ENCODE peak calls at places on chromosome 9, in ten cellular contexts. E is esophagus squamous epithelium, S is fibroblast of lung, F is tibial nerve, Q is A673, Y is pancreas, T is left ventricle myocardium inferior, W is PC-3, G is cardiac muscle cell, J is NT2/D1. V is an unnamed sample. For H3K4me1, the result is how much of the 10 kb centered on the place peaks cover.

GRCh38 chr9:136368190-136368589 is 4.6 kb upstream of the DNLZ start:
- DNase-seq in G (no peak), Q (no peak), T (no peak), W (no peak), E (no peak), F (no peak), S (no peak), Y (peak), J (no peak), V (no peak)

GRCh38 chr9:100216178-100216787 is 117.2 kb downstream of the INVS start:
- DNase-seq in T (no peak), S (peak), J (peak), F (no peak), Q (peak), E (no peak), G (peak), W (peak), Y (peak), V (peak)

GRCh38 chr9:111948958-111949357 is 52.3 kb downstream of the UGCG start:
- DNase-seq in W (no peak), J (no peak), G (peak), Y (no peak), E (no peak), F (no peak), T (no peak), Q (no peak), S (no peak), V (no peak)

GRCh38 chr9:125646222-125647100 is 60.5 kb downstream of the MAPKAP1 start:
- DNase-seq in T (no peak), J (no peak), S (no peak), F (no peak), G (no peak), Q (no peak), W (no peak), Y (no peak), E (no peak), V (no peak)

GRCh38 chr9:91419222-91420191 is 4.1 kb downstream of the NFIL3 start:
- DNase-seq in Q (peak), E (no peak), W (peak), G (no peak), F (no peak), T (no peak), J (no peak), Y (no peak), S (peak), V (no peak)

GRCh38 chr9:76415731-76416130 is 21.5 kb upstream of the RFK start:
- DNase-seq in J (no peak), F (no peak), Q (no peak), Y (no peak), G (no peak), E (no peak), W (no peak), S (peak), T (no peak), V (no peak)

GRCh38 chr9:95516221-95516735 is 493 bp downstream of the PTCH1 start:
- DNase-seq in E (no peak), T (no peak), W (no peak), G (peak), J (no peak), S (no peak), F (no peak), Q (no peak), Y (no peak), V (no peak)

GRCh38 chr9:9003184-9003583 is 1203.6 kb upstream of the DMAC1 start:
- DNase-seq in Y (no peak), G (peak), W (no peak), F (no peak), E (no peak), J (peak), Q (no peak), S (peak), T (no peak), V (peak)

GRCh38 chr9:76162751-76163500 is 231.3 kb downstream of the RFK start:
- DNase-seq in Q (no peak), Y (no peak), F (no peak), E (no peak), J (no peak), S (peak), W (no peak), T (no peak), G (peak), V (no peak)

DNA sequence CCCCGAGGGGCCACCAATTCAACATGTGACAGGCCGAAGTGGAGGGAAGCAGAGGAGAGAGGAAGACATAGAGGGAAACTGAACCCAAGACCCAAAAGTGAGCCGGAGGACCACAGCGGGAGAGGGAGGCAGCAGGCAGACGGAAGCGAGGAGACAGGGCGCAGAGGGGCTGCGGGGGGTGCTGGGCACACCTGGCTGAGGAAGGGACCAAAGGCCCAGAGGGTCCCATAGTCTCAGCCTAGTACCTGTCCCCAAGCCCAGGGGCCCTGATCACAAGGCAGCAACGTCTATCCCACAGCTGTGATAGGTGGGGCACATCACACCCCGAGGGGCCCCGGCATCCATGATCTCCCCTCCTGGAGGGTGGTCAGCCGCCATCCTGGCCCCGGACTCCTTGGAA is 7.1 kb upstream of the RALGDS start:
- DNase-seq in T (no peak), S (no peak), Q (no peak), F (no peak), E (no peak), W (no peak), J (no peak), Y (peak), G (no peak), V (no peak)
- H3K4me1 ChIP-seq in T (half or more), S (under half), Q (under half), F (under half), E (half or more), W (under half), J (under half), Y (under half), G (under half), V (under half)

GRCh38 chr9:34988218-34989055 is 1.1 kb upstream of the DNAJB5 start:
- DNase-seq in J (no peak), F (no peak), G (no peak), S (peak), T (peak), Y (peak), W (no peak), E (no peak), Q (peak), V (no peak)
- H3K4me1 ChIP-seq in J (under half), F (under half), G (under half), S (under half), T (under half), Y (under half), W (under half), E (under half), Q (half or more), V (under half)

DNA sequence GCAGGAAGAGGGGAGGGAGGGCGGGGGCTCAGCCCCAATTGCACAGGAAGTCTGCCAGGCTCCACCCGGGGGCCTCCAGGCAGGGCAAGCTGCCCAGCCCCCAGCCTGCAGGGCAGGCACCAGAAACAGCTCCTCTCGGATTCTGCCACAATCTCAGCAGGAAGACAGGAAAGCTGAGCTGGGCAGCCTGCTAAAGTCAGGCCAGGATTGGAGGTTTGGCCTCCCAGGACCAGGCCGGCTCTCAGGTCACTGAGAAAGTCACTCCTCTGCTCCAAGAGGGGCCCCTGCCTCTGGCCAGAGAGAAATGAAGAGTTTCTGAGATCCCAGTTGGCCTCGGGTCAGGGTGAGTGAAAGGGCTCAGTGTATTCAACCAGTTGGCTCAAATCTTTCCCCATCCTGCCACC is 54.6 kb upstream of the STXBP1 start:
- DNase-seq in S (peak), Q (peak), Y (no peak), F (no peak), T (no peak), W (peak), E (no peak), J (no peak), G (peak), V (no peak)
- H3K4me1 ChIP-seq in S (half or more), Q (half or more), Y (half or more), F (under half), T (half or more), W (half or more), E (half or more), J (under half), G (under half), V (under half)

GRCh38 chr9:128689820-128690683 is 1.0 kb downstream of the SET start:
- DNase-seq in S (peak), T (no peak), Y (peak), G (peak), W (no peak), J (no peak), E (no peak), F (no peak), Q (peak), V (peak)
- H3K4me1 ChIP-seq in S (under half), T (under half), Y (under half), G (under half), W (under half), J (under half), E (under half), F (under half), Q (under half), V (under half)

DNA sequence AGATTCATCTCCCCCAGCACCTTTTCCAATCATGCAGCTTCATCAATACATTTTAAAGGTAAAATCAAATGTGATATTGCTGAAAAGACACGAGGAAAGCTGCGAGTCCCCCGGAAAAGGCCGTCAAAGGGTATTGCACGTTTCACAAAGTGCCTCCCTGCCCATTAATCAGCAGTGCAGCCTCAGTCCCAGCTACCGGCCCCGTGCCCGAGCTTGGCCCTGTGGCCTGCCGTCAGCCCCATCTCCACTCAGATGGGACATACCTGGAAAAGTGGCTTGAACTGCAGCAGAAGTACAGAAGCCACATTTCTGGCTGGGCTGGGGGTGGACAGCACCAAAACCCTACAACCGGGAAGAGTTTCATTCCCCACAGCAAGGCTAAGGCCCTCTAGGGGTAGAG is 39.9 kb upstream of the EQTN start:
- DNase-seq in E (no peak), Q (no peak), J (no peak), S (no peak), F (no peak), Y (no peak), W (no peak), T (no peak), G (no peak), V (no peak)
- H3K4me1 ChIP-seq in E (under half), Q (under half), J (under half), S (under half), F (under half), Y (under half), W (under half), T (under half), G (under half), V (under half)

GRCh38 chr9:72945391-72945790 is 7.5 kb downstream of the ALDH1A1 start:
- DNase-seq in T (no peak), F (no peak), S (no peak), W (no peak), E (no peak), Y (no peak), Q (no peak), J (no peak), G (no peak), V (no peak)
- H3K4me1 ChIP-seq in T (under half), F (under half), S (under half), W (under half), E (under half), Y (half or more), Q (under half), J (under half), G (under half), V (under half)

V was measured in neuronal stem cell.